ENCODE peak calls at places on chromosome 21, in four cellular contexts. N is SW480; K is stimulated activated effector memory CD8-positive, alpha-beta T cell treated with anti-CD3 and anti-CD28 coated beads, Interleukin-12 subunit alpha, Interleukin-12 subunit beta, amount 100 ng/mL, for 72 hours; T is endodermal cell. P is an unnamed sample.

GRCh38 chr21:46295996-46296752 is 10.0 kb downstream of the YBEY start:
- DNase-seq in T (peak), N (peak), K (peak), P (no peak)

GRCh38 chr21:46099476-46099875 is 1.6 kb downstream of the COL6A2 start:
- DNase-seq in T (peak), N (peak), K (peak), P (no peak)

GRCh38 chr21:41965045-41965444 is 11.2 kb upstream of the C2CD2 start:
- DNase-seq in T (peak), N (no peak), K (no peak), P (no peak)

GRCh38 chr21:41733951-41734689 is 32.7 kb downstream of the RIPK4 start:
- DNase-seq in T (no peak), K (no peak), N (no peak), P (no peak)

GRCh38 chr21:25464275-25464674 is 143.0 kb downstream of the MRPL39 start:
- DNase-seq in T (no peak), K (no peak), N (no peak), P (no peak)

GRCh38 chr21:34916446-34916845 is 132.7 kb downstream of the RUNX1 start:
- DNase-seq in N (no peak), K (no peak), T (no peak), P (no peak)

GRCh38 chr21:42616366-42617340 is 36.8 kb upstream of the PDE9A start:
- DNase-seq in K (no peak), N (no peak), T (no peak), P (no peak)

GRCh38 chr21:44895859-44896258 is 22.4 kb upstream of the PTTG1IP start:
- DNase-seq in T (no peak), N (no peak), K (no peak), P (no peak)

GRCh38 chr21:36887983-36888382 is 78.5 kb downstream of the HLCS start:
- DNase-seq in N (no peak), K (no peak), T (no peak), P (no peak)

GRCh38 chr21:20301395-20301794 is 696.8 kb upstream of the NCAM2 start:
- DNase-seq in T (no peak), N (no peak), K (no peak), P (no peak)

GRCh38 chr21:33949516-33950424 is 34.2 kb upstream of the ATP5PO start:
- DNase-seq in T (no peak), N (no peak), K (peak), P (no peak)